ENCODE peak calls at places on chromosomes 4 and X, in ten cellular contexts. K, Y, Z, A, U, R, Q, T, G and X are unnamed samples.

GRCh38 chr4:2408401-2408958 is 10.0 kb downstream of the ZFYVE28 start:
- DNase-seq in Q (peak), A (no peak), T (no peak), K (no peak), Y (no peak), U (no peak), Z (no peak), R (no peak), G (no peak), X (no peak)

GRCh38 chrX:77493677-77494553 is 46.7 kb downstream of the FGF16 start:
- DNase-seq in U (peak), Y (no peak), R (no peak), T (peak), Z (no peak), A (no peak), K (no peak), Q (peak), G (no peak), X (no peak)

GRCh38 chr4:143352052-143352451 is 15.4 kb downstream of the GAB1 start:
- DNase-seq in U (no peak), Z (no peak), G (no peak), A (no peak), K (no peak), T (peak), Y (no peak), Q (no peak), R (peak), X (no peak)

GRCh38 chrX:148037020-148037419 is 55.9 kb downstream of the FMR1NB start:
- DNase-seq in Y (no peak), K (no peak), Z (no peak), R (no peak), A (no peak), G (no peak), Q (no peak), U (no peak), T (no peak), X (no peak)

GRCh38 chrX:28303486-28303885 is 283.8 kb upstream of the IL1RAPL1 start:
- DNase-seq in K (no peak), Q (no peak), A (no peak), Y (no peak), R (no peak), U (no peak), G (no peak), Z (no peak), T (no peak), X (no peak)

GRCh38 chr4:98482847-98483806 is 175.3 kb downstream of the TSPAN5 start:
- DNase-seq in A (no peak), R (no peak), Y (no peak), T (peak), Z (no peak), G (no peak), Q (no peak), K (no peak), U (peak), X (no peak)

GRCh38 chr4:6709230-6710114 is at the start of gene MRFAP1L1:
- DNase-seq in K (peak), Z (peak), Q (peak), Y (peak), G (peak), A (peak), R (peak), U (peak), T (peak), X (no peak)

GRCh38 chr4:85747871-85748491 is 273.0 kb downstream of the ARHGAP24 start:
- DNase-seq in A (no peak), Q (no peak), Z (no peak), R (peak), Y (no peak), T (peak), U (peak), G (peak), K (no peak), X (no peak)

GRCh38 chrX:107429090-107429489 is 20.4 kb upstream of the FRMPD3 start:
- DNase-seq in K (no peak), R (no peak), A (peak), Q (no peak), Z (no peak), U (peak), T (peak), G (no peak), Y (no peak), X (no peak)

GRCh38 chrX:135304741-135305140 is 4.5 kb upstream of the ETDC start:
- DNase-seq in K (no peak), Y (no peak), Z (no peak), T (no peak), A (no peak), G (no peak), R (no peak), U (no peak), Q (no peak), X (no peak)

GRCh38 chr4:120466429-120466828 is 399.8 kb upstream of the MAD2L1 start:
- DNase-seq in R (no peak), T (no peak), Q (no peak), G (no peak), Z (no peak), Y (no peak), K (no peak), U (no peak), A (no peak), X (no peak)

GRCh38 chr4:472881-473574 is 25.9 kb downstream of the ZNF721 start:
- DNase-seq in G (no peak), Y (no peak), T (peak), R (no peak), K (peak), Q (no peak), Z (no peak), U (peak), A (no peak), X (no peak)

GRCh38 chr4:336099-336892 is 1.3 kb upstream of the ZNF141 start:
- DNase-seq in U (no peak), Q (no peak), A (no peak), G (peak), Z (peak), K (no peak), R (peak), T (peak), Y (peak), X (no peak)